ENCODE peak calls at places on chromosome 2, in four cellular contexts. One of them, this sample, is unnamed.
A peak's percentile ranks its signal among the peaks of the same experiment; 100 is the strongest.

GRCh38 chr2:191566347-191566746 is 111.6 kb upstream of the NABP1 start:
- DNase-seq in IMR-90: peak; percentile 59
- DNase-seq in H9: peak; percentile 81
- DNase-seq in neuronal stem cell: peak; percentile 73
- DNase-seq in this sample: peak; percentile 68

GRCh38 chr2:108220191-108220590 is 19.6 kb upstream of the SULT1C3 start:
- DNase-seq in IMR-90: no peak
- DNase-seq in H9: no peak
- DNase-seq in neuronal stem cell: no peak
- DNase-seq in this sample: no peak

GRCh38 chr2:84697895-84698294 is 181.6 kb downstream of the DNAH6 start:
- DNase-seq in IMR-90: no peak
- DNase-seq in H9: no peak
- DNase-seq in neuronal stem cell: no peak
- DNase-seq in this sample: no peak

GRCh38 chr2:150138587-150138986 is 348.9 kb downstream of the RND3 start:
- DNase-seq in IMR-90: no peak
- DNase-seq in H9: no peak
- DNase-seq in neuronal stem cell: no peak
- DNase-seq in this sample: no peak

GRCh38 chr2:110861616-110862260 is 129.4 kb downstream of the ACOXL start:
- DNase-seq in IMR-90: no peak
- DNase-seq in H9: no peak
- DNase-seq in neuronal stem cell: peak; percentile 90
- DNase-seq in this sample: no peak

GRCh38 chr2:137252934-137253333 is 487.6 kb downstream of the THSD7B start:
- DNase-seq in IMR-90: no peak
- DNase-seq in H9: no peak
- DNase-seq in neuronal stem cell: no peak
- DNase-seq in this sample: no peak

GRCh38 chr2:120769787-120770120 is 34.1 kb downstream of the GLI2 start:
- DNase-seq in IMR-90: no peak
- DNase-seq in H9: no peak
- DNase-seq in neuronal stem cell: no peak
- DNase-seq in this sample: no peak

GRCh38 chr2:216349366-216349765 is 22.9 kb downstream of the MARCHF4 start:
- DNase-seq in IMR-90: no peak
- DNase-seq in H9: peak; percentile 67
- DNase-seq in neuronal stem cell: no peak
- DNase-seq in this sample: peak; percentile 32

GRCh38 chr2:207621640-207622039 is 3.6 kb downstream of the METTL21A start:
- DNase-seq in IMR-90: no peak
- DNase-seq in H9: no peak
- DNase-seq in neuronal stem cell: no peak
- DNase-seq in this sample: no peak

GRCh38 chr2:11514904-11515303 is 18.9 kb upstream of the GREB1 start:
- DNase-seq in IMR-90: no peak
- DNase-seq in H9: no peak
- DNase-seq in neuronal stem cell: no peak
- DNase-seq in this sample: no peak

GRCh38 chr2:66446178-66446860 is 11.4 kb downstream of the MEIS1 start:
- DNase-seq in IMR-90: no peak
- DNase-seq in H9: peak; percentile 69
- DNase-seq in neuronal stem cell: no peak
- DNase-seq in this sample: peak; percentile 87

GRCh38 chr2:85064927-85065630 is 68.1 kb upstream of the TCF7L1 start:
- DNase-seq in IMR-90: no peak
- DNase-seq in H9: peak; percentile 46
- DNase-seq in neuronal stem cell: no peak
- DNase-seq in this sample: no peak

GRCh38 chr2:230754200-230754599 is 41.6 kb downstream of the CAB39 start:
- DNase-seq in IMR-90: no peak
- DNase-seq in H9: no peak
- DNase-seq in neuronal stem cell: no peak
- DNase-seq in this sample: no peak

GRCh38 chr2:62705859-62706720 is 577 bp downstream of the EHBP1 start:
- DNase-seq in IMR-90: peak; percentile 34
- DNase-seq in H9: peak; percentile 74
- DNase-seq in neuronal stem cell: peak; percentile 61
- DNase-seq in this sample: peak; percentile 70

GRCh38 chr2:215793747-215794595 is 219.4 kb downstream of the MREG start:
- DNase-seq in IMR-90: peak; percentile 98
- DNase-seq in H9: no peak
- DNase-seq in neuronal stem cell: no peak
- DNase-seq in this sample: peak; percentile 96

GRCh38 chr2:24179683-24180082 is 4.8 kb downstream of the FAM228A start:
- DNase-seq in IMR-90: no peak
- DNase-seq in H9: no peak
- DNase-seq in neuronal stem cell: no peak
- DNase-seq in this sample: no peak

GRCh38 chr2:108403494-108403893 is 25.7 kb downstream of the SULT1C4 start:
- DNase-seq in IMR-90: peak; percentile 73
- DNase-seq in H9: peak; percentile 95
- DNase-seq in neuronal stem cell: no peak
- DNase-seq in this sample: peak; percentile 96

GRCh38 chr2:133200684-133201421 is 367.4 kb downstream of the NCKAP5 start:
- DNase-seq in IMR-90: peak; percentile 98
- DNase-seq in H9: no peak
- DNase-seq in neuronal stem cell: no peak
- DNase-seq in this sample: peak; percentile 82

GRCh38 chr2:221969087-221969829 is 329.5 kb downstream of the PAX3 start:
- DNase-seq in IMR-90: peak; percentile 55
- DNase-seq in H9: no peak
- DNase-seq in neuronal stem cell: peak; percentile 33
- DNase-seq in this sample: peak; percentile 55

GRCh38 chr2:101112772-101113157 is 38.4 kb downstream of the TBC1D8 start:
- DNase-seq in IMR-90: no peak
- DNase-seq in H9: no peak
- DNase-seq in neuronal stem cell: no peak
- DNase-seq in this sample: no peak
- H3K9ac ChIP-seq in IMR-90: no peak overlapping the region
- H3K9ac ChIP-seq in H9: no peak overlapping the region
- H3K9ac ChIP-seq in neuronal stem cell: no peak overlapping the region
- H3K9ac ChIP-seq in this sample: peak overlapping the region; percentile 72

DNA sequence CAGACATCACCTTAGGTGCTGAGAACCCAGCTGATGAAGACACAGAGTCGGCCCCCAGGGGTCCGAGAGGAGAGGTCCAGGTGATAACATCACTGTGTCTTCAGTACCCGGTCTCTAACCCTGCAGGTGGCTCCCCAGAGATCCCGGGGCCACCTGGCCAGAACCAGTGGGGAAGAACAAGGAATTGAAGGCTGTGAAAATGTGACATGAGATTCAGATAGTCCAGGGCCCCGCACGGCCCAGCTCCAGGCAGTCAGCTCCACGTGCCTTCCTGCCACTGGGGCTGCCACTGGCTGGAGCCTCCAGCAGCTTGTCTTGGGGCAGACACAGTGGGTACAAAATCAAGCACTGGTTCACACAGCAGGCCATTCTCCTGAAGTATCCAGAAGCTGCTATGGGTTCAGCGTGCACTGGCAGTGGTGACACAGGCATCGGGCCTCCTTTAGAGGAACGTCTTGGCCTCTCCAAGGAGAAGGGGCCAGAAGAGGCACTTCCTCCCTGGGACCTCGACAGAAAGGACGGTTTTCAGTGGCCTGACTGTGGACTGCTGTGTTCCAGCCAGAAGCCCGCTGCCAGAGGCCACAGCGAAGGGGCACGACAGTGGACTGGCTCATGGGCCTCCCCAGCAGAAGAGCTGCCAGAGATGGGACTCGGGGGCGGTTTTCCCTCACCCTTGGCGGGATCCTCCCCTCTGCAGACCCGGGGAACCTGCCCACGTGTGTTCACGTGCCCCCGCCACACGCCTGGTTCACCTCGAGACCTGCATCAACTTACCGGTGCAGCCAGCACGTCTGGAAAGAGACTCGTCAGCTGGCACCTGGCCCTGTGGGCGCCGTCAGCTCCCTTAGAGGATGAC is 150.4 kb downstream of the HDAC4 start:
- DNase-seq in IMR-90: no peak
- DNase-seq in H9: no peak
- DNase-seq in neuronal stem cell: no peak
- DNase-seq in this sample: no peak
- H4K91ac ChIP-seq in IMR-90: peak overlapping the region; percentile 81
- H4K91ac ChIP-seq in H9: no peak overlapping the region
- H4K91ac ChIP-seq in neuronal stem cell: no peak overlapping the region
- H4K91ac ChIP-seq in this sample: peak overlapping the region; percentile 81

GRCh38 chr2:131413148-131413747 is 49.3 kb upstream of the RAB6D start:
- DNase-seq in IMR-90: peak; percentile 63
- DNase-seq in H9: no peak
- DNase-seq in neuronal stem cell: peak; percentile 62
- DNase-seq in this sample: peak; percentile 67
- H3K9ac ChIP-seq in IMR-90: no peak overlapping the region
- H3K9ac ChIP-seq in H9: no peak overlapping the region
- H3K9ac ChIP-seq in neuronal stem cell: no peak overlapping the region
- H3K9ac ChIP-seq in this sample: no peak overlapping the region

GRCh38 chr2:9951522-9952285 is at the start of gene GRHL1:
- DNase-seq in IMR-90: peak; percentile 86
- DNase-seq in H9: peak; percentile 91
- DNase-seq in neuronal stem cell: peak; percentile 93
- DNase-seq in this sample: peak; percentile 89
- H4K91ac ChIP-seq in IMR-90: no peak within 1 kb of the TSS
- H4K91ac ChIP-seq in H9: no peak within 1 kb of the TSS
- H4K91ac ChIP-seq in neuronal stem cell: no peak within 1 kb of the TSS
- H4K91ac ChIP-seq in this sample: no peak within 1 kb of the TSS

GRCh38 chr2:10300997-10301945 is 1.4 kb upstream of the HPCAL1 start:
- DNase-seq in IMR-90: no peak
- DNase-seq in H9: no peak
- DNase-seq in neuronal stem cell: no peak
- DNase-seq in this sample: no peak

GRCh38 chr2:10302479-10303173 is at the start of gene HPCAL1:
- DNase-seq in IMR-90: peak; percentile 70
- DNase-seq in H9: peak; percentile 97
- DNase-seq in neuronal stem cell: peak; percentile 91
- DNase-seq in this sample: peak; percentile 81

GRCh38 chr2:10297950-10298349 is 4.8 kb upstream of the HPCAL1 start:
- DNase-seq in IMR-90: peak; percentile 97
- DNase-seq in H9: no peak
- DNase-seq in neuronal stem cell: no peak
- DNase-seq in this sample: peak; percentile 97

GRCh38 chr2:10301946-10302478 is 692 bp upstream of the HPCAL1 start:
- DNase-seq in IMR-90: no peak
- DNase-seq in H9: peak; percentile 30
- DNase-seq in neuronal stem cell: no peak
- DNase-seq in this sample: no peak

GRCh38 chr2:10300328-10300920 is 2.3 kb upstream of the HPCAL1 start:
- DNase-seq in IMR-90: no peak
- DNase-seq in H9: no peak
- DNase-seq in neuronal stem cell: no peak
- DNase-seq in this sample: no peak
- H3K9ac ChIP-seq in IMR-90: no peak overlapping the region
- H3K9ac ChIP-seq in H9: no peak overlapping the region
- H3K9ac ChIP-seq in neuronal stem cell: no peak overlapping the region
- H3K9ac ChIP-seq in this sample: no peak overlapping the region

This sample was measured in mesenchymal stem cell.